ENCODE peak calls at places on chromosomes 11 and 22, in ten cellular contexts. C is HCT116; I is OCI-LY7; H is epithelial cell of proximal tubule; L is neuronal stem cell; T is left ventricle myocardium inferior; U is CD4-positive, CD25-positive, alpha-beta regulatory T cell; Z is tibial nerve; Q is PC-9; P is mucosa of descending colon. D is an unnamed sample.
A peak's percentile ranks its signal among the peaks of the same experiment; 100 is the strongest.

GRCh38 chr11:118108513-118108912 is 21.8 kb upstream of the SMIM35 start:
- DNase-seq in C (no peak), I (no peak), H (no peak), L (no peak), T (no peak), U (no peak), Z (no peak), Q (no peak), P (no peak), D (no peak)

GRCh38 chr11:3823303-3823702 is 14.9 kb downstream of the PGAP2 start:
- DNase-seq in C (no peak), I (no peak), H (peak; percentile 55), L (no peak), T (no peak), U (no peak), Z (no peak), Q (no peak), P (peak; percentile 25), D (no peak)

GRCh38 chr11:2089536-2090165 is 49.5 kb downstream of the IGF2 start:
- DNase-seq in C (peak; percentile 73), I (peak; percentile 73), H (no peak), L (peak; percentile 20), T (no peak), U (no peak), Z (no peak), Q (no peak), P (no peak), D (no peak)

GRCh38 chr11:128627666-128628342 is 40.4 kb upstream of the ETS1 start:
- DNase-seq in C (no peak), I (peak; percentile 73), H (no peak), L (no peak), T (no peak), U (no peak), Z (no peak), Q (no peak), P (no peak), D (no peak)

GRCh38 chr11:74339619-74340018 is 28.2 kb upstream of the P4HA3 start:
- DNase-seq in C (no peak), I (no peak), H (no peak), L (no peak), T (no peak), U (no peak), Z (no peak), Q (no peak), P (no peak), D (no peak)

GRCh38 chr11:17472467-17472866 is 4.2 kb downstream of the ABCC8 start:
- DNase-seq in C (no peak), I (no peak), H (no peak), L (no peak), T (no peak), U (no peak), Z (no peak), Q (no peak), P (no peak), D (no peak)

GRCh38 chr22:39920134-39920743 is 19.4 kb downstream of the GRAP2 start:
- DNase-seq in C (no peak), I (no peak), H (no peak), L (no peak), T (no peak), U (peak; percentile 29), Z (no peak), Q (no peak), P (no peak), D (no peak)

GRCh38 chr22:38720350-38720749 is 14.6 kb downstream of the GTPBP1 start:
- DNase-seq in C (no peak), I (no peak), H (no peak), L (no peak), T (no peak), U (no peak), Z (no peak), Q (no peak), P (no peak), D (no peak)

GRCh38 chr11:93248602-93249001 is 50.8 kb upstream of the SLC36A4 start:
- DNase-seq in C (peak; percentile 8), I (peak; percentile 23), H (no peak), L (no peak), T (no peak), U (no peak), Z (no peak), Q (no peak), P (no peak), D (no peak)

GRCh38 chr11:83172551-83172950 is 15.6 kb downstream of the PCF11 start:
- DNase-seq in C (no peak), I (no peak), H (no peak), L (no peak), T (no peak), U (no peak), Z (no peak), Q (no peak), P (no peak), D (no peak)
- H3K4me3 ChIP-seq in C (no peak overlapping the region), I (no peak overlapping the region), H (no peak overlapping the region), L (no peak overlapping the region), T (no peak overlapping the region), U (peak overlapping the region; percentile 86), Z (no peak overlapping the region), Q (no peak overlapping the region), P (no peak overlapping the region), D (no peak overlapping the region)

GRCh38 chr11:72446929-72447753 is 12.8 kb upstream of the CLPB start:
- DNase-seq in C (peak; percentile 69), I (peak; percentile 64), H (no peak), L (no peak), T (no peak), U (no peak), Z (no peak), Q (no peak), P (peak; percentile 47), D (no peak)
- H3K4me3 ChIP-seq in C (no peak overlapping the region), I (no peak overlapping the region), H (no peak overlapping the region), L (no peak overlapping the region), T (no peak overlapping the region), U (no peak overlapping the region), Z (no peak overlapping the region), Q (no peak overlapping the region), P (no peak overlapping the region), D (no peak overlapping the region)

DNA sequence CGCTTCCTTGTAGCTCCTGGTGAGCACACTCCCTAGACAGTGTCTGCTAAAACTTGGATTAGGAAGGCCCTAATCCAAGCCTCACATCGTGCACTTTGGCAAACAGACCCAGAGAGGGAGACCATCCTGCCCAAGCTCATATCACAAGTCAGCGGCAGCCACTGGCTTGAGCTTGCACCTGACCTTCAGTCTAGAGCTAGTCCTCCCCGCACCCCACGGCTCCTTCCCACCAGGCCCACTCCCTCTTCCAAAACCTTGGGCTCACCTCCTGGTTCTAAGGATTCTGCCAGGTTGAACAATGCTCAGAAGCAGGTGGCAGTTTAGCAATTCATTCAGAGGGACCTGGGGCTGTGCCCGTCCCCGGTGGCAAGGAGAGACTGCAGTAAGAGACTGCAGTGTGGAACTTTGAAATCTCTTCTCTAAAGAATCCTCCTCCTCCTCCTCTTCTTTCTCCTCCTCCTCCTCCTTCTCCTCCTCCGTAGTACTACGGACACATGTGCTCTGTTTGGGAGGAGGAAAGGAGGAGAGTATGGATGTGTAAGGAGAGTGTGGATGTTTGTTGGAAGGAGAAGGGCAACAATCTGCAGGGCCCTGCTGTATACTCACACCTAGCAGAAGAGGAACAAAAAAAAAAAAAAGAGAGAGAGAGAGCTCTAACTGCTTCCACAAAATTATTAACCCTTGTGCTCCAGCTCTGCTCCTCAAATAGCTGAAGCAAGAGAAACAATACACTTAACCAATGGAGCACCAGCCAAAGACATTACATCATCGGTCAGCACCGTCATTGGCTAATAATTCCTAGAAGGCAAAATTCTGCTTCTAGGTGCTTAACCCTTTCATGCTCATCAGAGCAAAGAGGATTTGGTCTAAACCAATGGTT is 6.0 kb downstream of the SYN3 start:
- DNase-seq in C (no peak), I (peak; percentile 32), H (no peak), L (no peak), T (no peak), U (no peak), Z (no peak), Q (no peak), P (no peak), D (no peak)
- H3K4me3 ChIP-seq in C (no peak overlapping the region), I (no peak overlapping the region), H (no peak overlapping the region), L (no peak overlapping the region), T (no peak overlapping the region), U (no peak overlapping the region), Z (no peak overlapping the region), Q (no peak overlapping the region), P (no peak overlapping the region), D (no peak overlapping the region)

GRCh38 chr22:49936973-49937757 is 18.7 kb downstream of the CRELD2 start:
- DNase-seq in C (no peak), I (peak; percentile 32), H (no peak), L (no peak), T (peak; percentile 60), U (no peak), Z (no peak), Q (no peak), P (no peak), D (no peak)
- H3K4me3 ChIP-seq in C (no peak overlapping the region), I (peak overlapping the region; percentile 66), H (no peak overlapping the region), L (no peak overlapping the region), T (peak overlapping the region; percentile 67), U (no peak overlapping the region), Z (peak overlapping the region; percentile 60), Q (no peak overlapping the region), P (no peak overlapping the region), D (no peak overlapping the region)

GRCh38 chr11:110089617-110090282 is 3.4 kb upstream of the ZC3H12C start:
- DNase-seq in C (no peak), I (no peak), H (no peak), L (no peak), T (no peak), U (no peak), Z (no peak), Q (no peak), P (no peak), D (no peak)
- H3K4me3 ChIP-seq in C (no peak overlapping the region), I (no peak overlapping the region), H (no peak overlapping the region), L (no peak overlapping the region), T (no peak overlapping the region), U (no peak overlapping the region), Z (no peak overlapping the region), Q (no peak overlapping the region), P (no peak overlapping the region), D (no peak overlapping the region)

DNA sequence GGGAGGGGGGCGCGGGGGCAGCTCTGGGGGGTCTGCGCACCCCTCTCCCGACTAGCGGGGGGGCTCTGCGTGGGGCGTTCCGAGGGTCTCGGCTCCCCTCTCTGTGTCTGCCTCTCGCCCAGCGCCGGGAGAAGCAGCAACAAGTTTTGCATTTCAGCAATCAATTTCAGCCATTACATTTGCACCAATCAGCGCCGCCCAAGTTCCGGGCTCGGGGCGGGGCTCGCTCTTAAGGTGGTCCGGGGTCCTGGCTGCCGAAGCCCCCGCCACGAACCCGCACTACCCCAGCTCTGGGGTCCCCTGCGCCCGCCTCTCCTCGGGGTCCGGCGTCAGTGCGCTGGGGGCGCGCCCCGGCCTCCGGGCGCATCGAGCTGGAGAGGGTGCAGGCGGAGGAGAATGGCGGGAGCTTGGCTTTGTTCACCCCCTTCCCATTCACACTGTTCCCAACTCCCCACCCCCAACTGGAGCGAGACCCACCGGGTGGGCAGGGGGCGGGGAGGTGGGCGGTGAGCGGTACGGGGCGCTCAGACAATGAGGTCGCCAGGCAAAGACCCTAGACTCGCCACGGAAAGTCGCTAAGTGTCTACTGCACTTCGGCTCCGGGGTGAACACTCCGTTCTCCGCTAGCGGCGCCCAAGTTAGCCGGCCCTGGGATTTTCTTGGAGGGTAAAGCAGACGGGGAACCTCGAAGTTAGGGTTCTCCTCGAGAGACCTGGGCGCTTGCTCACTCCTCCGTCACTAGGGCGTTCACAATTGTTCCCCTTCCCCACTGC is at the start of gene MN1:
- DNase-seq in C (no peak), I (no peak), H (no peak), L (peak; percentile 79), T (peak; percentile 69), U (peak; percentile 37), Z (no peak), Q (peak; percentile 40), P (peak; percentile 57), D (no peak)
- H3K4me3 ChIP-seq in C (peak within 1 kb of the TSS; percentile 66), I (no peak within 1 kb of the TSS), H (peak within 1 kb of the TSS; percentile 60), L (peak within 1 kb of the TSS; percentile 92), T (peak within 1 kb of the TSS; percentile 92), U (peak within 1 kb of the TSS; percentile 50), Z (peak within 1 kb of the TSS; percentile 77), Q (peak within 1 kb of the TSS; percentile 92), P (peak within 1 kb of the TSS; percentile 13), D (peak within 1 kb of the TSS; percentile 69)

GRCh38 chr11:60951611-60951908 is 416 bp downstream of the SLC15A3 start:
- DNase-seq in C (no peak), I (peak; percentile 25), H (no peak), L (no peak), T (no peak), U (no peak), Z (no peak), Q (no peak), P (no peak), D (no peak)
- H3K4me3 ChIP-seq in C (no peak overlapping the region), I (peak overlapping the region; percentile 64), H (peak overlapping the region; percentile 47), L (no peak overlapping the region), T (peak overlapping the region; percentile 69), U (no peak overlapping the region), Z (peak overlapping the region; percentile 66), Q (no peak overlapping the region), P (peak overlapping the region; percentile 6), D (no peak overlapping the region)